ENCODE peak calls at places on chromosomes 1 and 21, in seven cellular contexts. One of them, this sample, is unnamed.

GRCh38 chr1:231682761-231683160 is 56.2 kb downstream of the DISC1 start:
- DNase-seq in brain microvascular endothelial cell: no peak
- DNase-seq in pancreas: no peak
- DNase-seq in fibroblast of pulmonary artery: no peak
- DNase-seq in AG09309: no peak
- DNase-seq in foreskin fibroblast: no peak
- DNase-seq in lower lobe of right lung: no peak
- DNase-seq in this sample: no peak

GRCh38 chr1:98661544-98662353 is at the start of gene SNX7:
- DNase-seq in fibroblast of pulmonary artery: peak; percentile 76
- DNase-seq in pancreas: peak; percentile 95
- DNase-seq in brain microvascular endothelial cell: peak; percentile 50
- DNase-seq in foreskin fibroblast: peak; percentile 77
- DNase-seq in AG09309: no peak
- DNase-seq in lower lobe of right lung: peak; percentile 85
- DNase-seq in this sample: no peak

GRCh38 chr1:204569478-204569877 is 53.3 kb downstream of the MDM4 start:
- DNase-seq in foreskin fibroblast: no peak
- DNase-seq in AG09309: no peak
- DNase-seq in lower lobe of right lung: no peak
- DNase-seq in pancreas: no peak
- DNase-seq in fibroblast of pulmonary artery: no peak
- DNase-seq in brain microvascular endothelial cell: no peak
- DNase-seq in this sample: no peak

GRCh38 chr21:41874611-41875010 is 4.5 kb downstream of the PRDM15 start:
- DNase-seq in lower lobe of right lung: no peak
- DNase-seq in pancreas: no peak
- DNase-seq in brain microvascular endothelial cell: no peak
- DNase-seq in foreskin fibroblast: no peak
- DNase-seq in AG09309: no peak
- DNase-seq in fibroblast of pulmonary artery: no peak
- DNase-seq in this sample: no peak

GRCh38 chr1:21435646-21436487 is 4.1 kb upstream of the NBPF3 start:
- DNase-seq in foreskin fibroblast: no peak
- DNase-seq in AG09309: no peak
- DNase-seq in fibroblast of pulmonary artery: no peak
- DNase-seq in pancreas: no peak
- DNase-seq in lower lobe of right lung: no peak
- DNase-seq in brain microvascular endothelial cell: no peak
- DNase-seq in this sample: no peak

GRCh38 chr1:46681333-46682034 is 9.8 kb downstream of the TEX38 start:
- DNase-seq in AG09309: no peak
- DNase-seq in brain microvascular endothelial cell: no peak
- DNase-seq in fibroblast of pulmonary artery: no peak
- DNase-seq in foreskin fibroblast: no peak
- DNase-seq in lower lobe of right lung: no peak
- DNase-seq in pancreas: no peak
- DNase-seq in this sample: no peak

GRCh38 chr1:95685091-95685490 is 451.1 kb downstream of the RWDD3 start:
- DNase-seq in pancreas: no peak
- DNase-seq in AG09309: no peak
- DNase-seq in foreskin fibroblast: no peak
- DNase-seq in lower lobe of right lung: no peak
- DNase-seq in fibroblast of pulmonary artery: no peak
- DNase-seq in brain microvascular endothelial cell: no peak
- DNase-seq in this sample: no peak

GRCh38 chr1:29524285-29525065 is 288.2 kb downstream of the PTPRU start:
- DNase-seq in brain microvascular endothelial cell: no peak
- DNase-seq in pancreas: peak; percentile 15
- DNase-seq in AG09309: no peak
- DNase-seq in fibroblast of pulmonary artery: no peak
- DNase-seq in lower lobe of right lung: no peak
- DNase-seq in foreskin fibroblast: no peak
- DNase-seq in this sample: no peak

GRCh38 chr1:226645279-226645976 is 93.7 kb downstream of the ITPKB start:
- DNase-seq in foreskin fibroblast: no peak
- DNase-seq in fibroblast of pulmonary artery: no peak
- DNase-seq in pancreas: peak; percentile 43
- DNase-seq in AG09309: no peak
- DNase-seq in lower lobe of right lung: peak; percentile 38
- DNase-seq in brain microvascular endothelial cell: no peak
- DNase-seq in this sample: no peak

GRCh38 chr1:199619202-199619601 is 408.3 kb upstream of the NR5A2 start:
- DNase-seq in lower lobe of right lung: no peak
- DNase-seq in foreskin fibroblast: no peak
- DNase-seq in pancreas: no peak
- DNase-seq in brain microvascular endothelial cell: no peak
- DNase-seq in AG09309: no peak
- DNase-seq in fibroblast of pulmonary artery: no peak
- DNase-seq in this sample: no peak

GRCh38 chr1:89203166-89203565 is 4.4 kb upstream of the GBP4 start:
- DNase-seq in fibroblast of pulmonary artery: no peak
- DNase-seq in AG09309: peak; percentile 27
- DNase-seq in foreskin fibroblast: no peak
- DNase-seq in brain microvascular endothelial cell: peak; percentile 1
- DNase-seq in pancreas: no peak
- DNase-seq in lower lobe of right lung: no peak
- DNase-seq in this sample: no peak

GRCh38 chr1:203316626-203317093 is 11.3 kb downstream of the BTG2 start:
- DNase-seq in AG09309: no peak
- DNase-seq in lower lobe of right lung: no peak
- DNase-seq in foreskin fibroblast: no peak
- DNase-seq in brain microvascular endothelial cell: no peak
- DNase-seq in pancreas: no peak
- DNase-seq in fibroblast of pulmonary artery: peak; percentile 58
- DNase-seq in this sample: no peak

GRCh38 chr1:155940531-155940992 is 876 bp upstream of the RXFP4 start:
- DNase-seq in AG09309: no peak
- DNase-seq in pancreas: no peak
- DNase-seq in brain microvascular endothelial cell: no peak
- DNase-seq in lower lobe of right lung: no peak
- DNase-seq in foreskin fibroblast: peak; percentile 72
- DNase-seq in fibroblast of pulmonary artery: peak; percentile 73
- DNase-seq in this sample: no peak

GRCh38 chr1:103025858-103026409 is 82.4 kb downstream of the COL11A1 start:
- DNase-seq in foreskin fibroblast: no peak
- DNase-seq in fibroblast of pulmonary artery: no peak
- DNase-seq in lower lobe of right lung: no peak
- DNase-seq in brain microvascular endothelial cell: no peak
- DNase-seq in AG09309: no peak
- DNase-seq in pancreas: no peak
- DNase-seq in this sample: no peak

GRCh38 chr1:59057211-59057694 is 239.6 kb upstream of the FGGY start:
- DNase-seq in pancreas: peak; percentile 62
- DNase-seq in fibroblast of pulmonary artery: peak; percentile 99
- DNase-seq in lower lobe of right lung: peak; percentile 58
- DNase-seq in brain microvascular endothelial cell: peak; percentile 90
- DNase-seq in foreskin fibroblast: peak; percentile 95
- DNase-seq in AG09309: peak; percentile 95
- DNase-seq in this sample: peak; percentile 81

GRCh38 chr1:41894778-41895483 is 23.8 kb downstream of the HIVEP3 start:
- DNase-seq in fibroblast of pulmonary artery: no peak
- DNase-seq in brain microvascular endothelial cell: no peak
- DNase-seq in lower lobe of right lung: no peak
- DNase-seq in AG09309: no peak
- DNase-seq in pancreas: no peak
- DNase-seq in foreskin fibroblast: no peak
- DNase-seq in this sample: no peak

GRCh38 chr1:163875927-163876320 is 554.2 kb downstream of the NUF2 start:
- DNase-seq in lower lobe of right lung: no peak
- DNase-seq in AG09309: peak; percentile 89
- DNase-seq in fibroblast of pulmonary artery: peak; percentile 69
- DNase-seq in brain microvascular endothelial cell: no peak
- DNase-seq in pancreas: no peak
- DNase-seq in foreskin fibroblast: peak; percentile 81
- DNase-seq in this sample: no peak

GRCh38 chr1:92583821-92584760 is 97.4 kb upstream of the GFI1 start:
- DNase-seq in foreskin fibroblast: peak; percentile 42
- DNase-seq in AG09309: peak; percentile 18
- DNase-seq in brain microvascular endothelial cell: peak; percentile 43
- DNase-seq in fibroblast of pulmonary artery: peak; percentile 77
- DNase-seq in lower lobe of right lung: no peak
- DNase-seq in pancreas: no peak
- DNase-seq in this sample: no peak

GRCh38 chr1:58162952-58163550 is 383.5 kb downstream of the OMA1 start:
- DNase-seq in fibroblast of pulmonary artery: peak; percentile 74
- DNase-seq in AG09309: peak; percentile 37
- DNase-seq in foreskin fibroblast: peak; percentile 9
- DNase-seq in lower lobe of right lung: no peak
- DNase-seq in brain microvascular endothelial cell: peak; percentile 48
- DNase-seq in pancreas: no peak
- DNase-seq in this sample: peak; percentile 44

GRCh38 chr1:212288614-212289013 is 3.4 kb downstream of the PPP2R5A start:
- DNase-seq in pancreas: no peak
- DNase-seq in foreskin fibroblast: peak; percentile 45
- DNase-seq in brain microvascular endothelial cell: no peak
- DNase-seq in AG09309: no peak
- DNase-seq in fibroblast of pulmonary artery: peak; percentile 43
- DNase-seq in lower lobe of right lung: no peak
- DNase-seq in this sample: no peak

GRCh38 chr1:222557148-222557547 is 9.2 kb upstream of the HHIPL2 start:
- DNase-seq in brain microvascular endothelial cell: peak; percentile 33
- DNase-seq in foreskin fibroblast: no peak
- DNase-seq in pancreas: no peak
- DNase-seq in fibroblast of pulmonary artery: peak; percentile 20
- DNase-seq in lower lobe of right lung: no peak
- DNase-seq in AG09309: no peak
- DNase-seq in this sample: no peak

GRCh38 chr1:204506091-204506968 is 9.9 kb upstream of the MDM4 start:
- DNase-seq in lower lobe of right lung: peak; percentile 71
- DNase-seq in AG09309: peak; percentile 90
- DNase-seq in fibroblast of pulmonary artery: peak; percentile 96
- DNase-seq in foreskin fibroblast: peak; percentile 83
- DNase-seq in brain microvascular endothelial cell: peak; percentile 85
- DNase-seq in pancreas: peak; percentile 67
- DNase-seq in this sample: peak; percentile 78

GRCh38 chr1:65395887-65396612 is 24.4 kb upstream of the LEPR start:
- DNase-seq in fibroblast of pulmonary artery: peak; percentile 22
- DNase-seq in brain microvascular endothelial cell: no peak
- DNase-seq in pancreas: no peak
- DNase-seq in foreskin fibroblast: no peak
- DNase-seq in lower lobe of right lung: no peak
- DNase-seq in AG09309: peak; percentile 47
- DNase-seq in this sample: peak; percentile 95

GRCh38 chr1:15028117-15028516 is 125.4 kb upstream of the TMEM51 start:
- DNase-seq in AG09309: peak; percentile 75
- DNase-seq in foreskin fibroblast: peak; percentile 79
- DNase-seq in brain microvascular endothelial cell: peak; percentile 71
- DNase-seq in pancreas: no peak
- DNase-seq in fibroblast of pulmonary artery: peak; percentile 20
- DNase-seq in lower lobe of right lung: no peak
- DNase-seq in this sample: peak; percentile 97

GRCh38 chr1:170156594-170156993 is 10.8 kb downstream of the NTMT2 start:
- DNase-seq in lower lobe of right lung: no peak
- DNase-seq in pancreas: no peak
- DNase-seq in foreskin fibroblast: no peak
- DNase-seq in fibroblast of pulmonary artery: no peak
- DNase-seq in brain microvascular endothelial cell: no peak
- DNase-seq in AG09309: no peak
- DNase-seq in this sample: no peak

GRCh38 chr1:209723761-209724693 is 19.4 kb downstream of the HSD11B1 start:
- DNase-seq in lower lobe of right lung: no peak
- DNase-seq in fibroblast of pulmonary artery: no peak
- DNase-seq in AG09309: no peak
- DNase-seq in brain microvascular endothelial cell: no peak
- DNase-seq in foreskin fibroblast: no peak
- DNase-seq in pancreas: no peak
- DNase-seq in this sample: no peak

GRCh38 chr1:182119631-182120030 is 58.1 kb upstream of the ZNF648 start:
- DNase-seq in foreskin fibroblast: no peak
- DNase-seq in fibroblast of pulmonary artery: no peak
- DNase-seq in lower lobe of right lung: no peak
- DNase-seq in AG09309: no peak
- DNase-seq in brain microvascular endothelial cell: no peak
- DNase-seq in pancreas: no peak
- DNase-seq in this sample: no peak

GRCh38 chr1:22639286-22639685 is 2.9 kb downstream of the C1QA start:
- DNase-seq in foreskin fibroblast: peak; percentile 34
- DNase-seq in lower lobe of right lung: no peak
- DNase-seq in brain microvascular endothelial cell: peak; percentile 52
- DNase-seq in fibroblast of pulmonary artery: peak; percentile 15
- DNase-seq in pancreas: no peak
- DNase-seq in AG09309: peak; percentile 2
- DNase-seq in this sample: no peak

GRCh38 chr1:55046871-55047270 is 7.5 kb downstream of the PCSK9 start:
- DNase-seq in lower lobe of right lung: no peak
- DNase-seq in AG09309: no peak
- DNase-seq in fibroblast of pulmonary artery: no peak
- DNase-seq in pancreas: no peak
- DNase-seq in foreskin fibroblast: no peak
- DNase-seq in brain microvascular endothelial cell: no peak
- DNase-seq in this sample: no peak

GRCh38 chr1:246699095-246699735 is 25.0 kb upstream of the SCCPDH start:
- DNase-seq in fibroblast of pulmonary artery: peak; percentile 95
- DNase-seq in brain microvascular endothelial cell: peak; percentile 93
- DNase-seq in AG09309: peak; percentile 92
- DNase-seq in foreskin fibroblast: peak; percentile 88
- DNase-seq in lower lobe of right lung: peak; percentile 90
- DNase-seq in pancreas: peak; percentile 87
- DNase-seq in this sample: peak; percentile 63
- H3K4me3 ChIP-seq in fibroblast of pulmonary artery: peak overlapping the region; percentile 23
- H3K4me3 ChIP-seq in brain microvascular endothelial cell: peak overlapping the region; percentile 36
- H3K4me3 ChIP-seq in AG09309: peak overlapping the region; percentile 16
- H3K4me3 ChIP-seq in foreskin fibroblast: peak overlapping the region; percentile 47
- H3K4me3 ChIP-seq in lower lobe of right lung: peak overlapping the region; percentile 37
- H3K4me3 ChIP-seq in pancreas: no peak overlapping the region
- H3K4me3 ChIP-seq in this sample: peak overlapping the region; percentile 34

GRCh38 chr1:11617314-11617713 is 36.9 kb downstream of the FBXO2 start:
- DNase-seq in pancreas: no peak
- DNase-seq in brain microvascular endothelial cell: no peak
- DNase-seq in fibroblast of pulmonary artery: no peak
- DNase-seq in AG09309: no peak
- DNase-seq in foreskin fibroblast: no peak
- DNase-seq in lower lobe of right lung: no peak
- DNase-seq in this sample: no peak
- TF ChIP-seq CTCF in pancreas: no peak
- TF ChIP-seq CTCF in brain microvascular endothelial cell: no peak
- TF ChIP-seq CTCF in fibroblast of pulmonary artery: no peak
- TF ChIP-seq CTCF in AG09309: no peak
- TF ChIP-seq CTCF in foreskin fibroblast: no peak
- TF ChIP-seq CTCF in lower lobe of right lung: no peak
- TF ChIP-seq CTCF in this sample: no peak

GRCh38 chr1:111200802-111201161 is 336 bp upstream of the DENND2D start:
- DNase-seq in pancreas: no peak
- DNase-seq in brain microvascular endothelial cell: no peak
- DNase-seq in fibroblast of pulmonary artery: no peak
- DNase-seq in AG09309: no peak
- DNase-seq in foreskin fibroblast: no peak
- DNase-seq in lower lobe of right lung: no peak
- DNase-seq in this sample: no peak
- H3K4me3 ChIP-seq in pancreas: no peak overlapping the region
- H3K4me3 ChIP-seq in brain microvascular endothelial cell: no peak overlapping the region
- H3K4me3 ChIP-seq in fibroblast of pulmonary artery: no peak overlapping the region
- H3K4me3 ChIP-seq in AG09309: no peak overlapping the region
- H3K4me3 ChIP-seq in foreskin fibroblast: no peak overlapping the region
- H3K4me3 ChIP-seq in lower lobe of right lung: peak overlapping the region; percentile 57
- H3K4me3 ChIP-seq in this sample: no peak overlapping the region

DNA sequence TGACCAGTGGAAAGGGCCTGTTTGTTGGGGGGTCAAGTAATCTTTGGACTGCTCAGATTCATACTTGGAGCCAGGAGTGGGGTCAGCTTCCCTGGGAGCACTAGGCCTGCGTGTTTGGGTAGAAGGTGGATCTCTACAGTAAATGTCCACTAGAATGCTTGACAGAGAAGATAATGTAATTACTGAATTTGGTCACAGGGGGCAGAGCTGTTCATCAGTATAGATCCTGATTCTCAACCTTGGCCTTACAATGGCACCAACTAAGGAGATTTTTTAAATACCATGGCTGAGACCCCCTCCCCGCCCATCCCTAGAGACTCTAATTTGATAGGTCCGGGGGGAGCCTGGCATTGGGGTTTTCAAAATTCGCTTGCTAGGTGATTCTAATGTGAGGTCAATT is 217.5 kb upstream of the PLXNA2 start:
- DNase-seq in pancreas: no peak
- DNase-seq in foreskin fibroblast: no peak
- DNase-seq in brain microvascular endothelial cell: no peak
- DNase-seq in fibroblast of pulmonary artery: no peak
- DNase-seq in AG09309: no peak
- DNase-seq in lower lobe of right lung: no peak
- DNase-seq in this sample: no peak
- TF ChIP-seq CTCF in pancreas: no peak
- TF ChIP-seq CTCF in foreskin fibroblast: peak; percentile 10
- TF ChIP-seq CTCF in brain microvascular endothelial cell: no peak
- TF ChIP-seq CTCF in fibroblast of pulmonary artery: peak; percentile 8
- TF ChIP-seq CTCF in AG09309: no peak
- TF ChIP-seq CTCF in lower lobe of right lung: peak; percentile 9
- TF ChIP-seq CTCF in this sample: peak; percentile 46